ENCODE peak calls at places on chromosomes 6 and 20, in nine cellular contexts. H, U, W, J, F, P, E, K and T are unnamed samples.

GRCh38 chr6:137089305-137089704 is 44.5 kb upstream of the IL20RA start:
- DNase-seq in E (no peak), U (peak), F (no peak), W (no peak), J (no peak), P (no peak), K (peak), H (no peak), T (no peak)

GRCh38 chr6:11072080-11072479 is 21.6 kb upstream of the SMIM13 start:
- DNase-seq in P (no peak), E (no peak), K (no peak), U (no peak), J (no peak), W (no peak), H (no peak), F (no peak), T (no peak)

GRCh38 chr6:163647624-163648023 is 233.1 kb downstream of the QKI start:
- DNase-seq in P (no peak), E (no peak), W (no peak), J (no peak), U (no peak), H (no peak), F (no peak), K (no peak), T (no peak)

GRCh38 chr6:68427630-68428029 is 207.5 kb upstream of the ADGRB3 start:
- DNase-seq in F (no peak), K (no peak), E (no peak), P (no peak), H (peak), J (no peak), W (peak), U (no peak), T (no peak)

GRCh38 chr6:56840467-56841371 is 114.2 kb upstream of the BEND6 start:
- DNase-seq in E (no peak), P (peak), H (peak), U (no peak), J (no peak), F (no peak), K (no peak), W (no peak), T (no peak)

GRCh38 chr6:41629128-41629527 is 9.1 kb upstream of the MDFI start:
- DNase-seq in K (no peak), W (no peak), P (no peak), E (no peak), U (no peak), H (no peak), F (no peak), J (no peak), T (no peak)

GRCh38 chr6:16130437-16130891 is 1.6 kb downstream of the MYLIP start:
- DNase-seq in W (no peak), U (no peak), J (no peak), H (peak), K (peak), P (no peak), F (no peak), E (no peak), T (no peak)

GRCh38 chr6:33199687-33200233 is 705 bp downstream of the RXRB start:
- DNase-seq in F (no peak), E (peak), W (no peak), U (no peak), H (peak), J (no peak), P (peak), K (peak), T (no peak)

GRCh38 chr20:57205625-57206219 is 60.7 kb downstream of the BMP7 start:
- DNase-seq in J (no peak), F (no peak), P (peak), U (no peak), W (peak), H (peak), K (no peak), E (no peak), T (peak)

GRCh38 chr20:22795455-22795854 is 211.1 kb upstream of the FOXA2 start:
- DNase-seq in P (no peak), J (no peak), H (peak), U (no peak), F (no peak), K (no peak), E (no peak), W (no peak), T (no peak)

GRCh38 chr6:85126448-85127178 is 323.3 kb upstream of the NT5E start:
- DNase-seq in W (no peak), P (peak), H (peak), K (peak), U (no peak), J (no peak), F (peak), E (no peak), T (no peak)

GRCh38 chr20:54382419-54382818 is 93.0 kb upstream of the DOK5 start:
- DNase-seq in W (no peak), H (no peak), P (no peak), K (peak), U (peak), E (no peak), J (no peak), F (no peak), T (no peak)

GRCh38 chr20:62881662-62882395 is 20.2 kb upstream of the TCFL5 start:
- DNase-seq in U (no peak), F (no peak), K (no peak), J (no peak), E (no peak), H (no peak), P (no peak), W (no peak), T (no peak)

GRCh38 chr6:147166360-147166944 is 37.8 kb upstream of the STXBP5 start:
- DNase-seq in K (peak), E (no peak), P (no peak), J (no peak), U (peak), W (no peak), H (peak), F (no peak), T (no peak)

GRCh38 chr6:35469711-35470662 is 1.8 kb downstream of the RPL10A start:
- DNase-seq in W (no peak), E (no peak), U (no peak), K (peak), P (no peak), F (no peak), H (peak), J (no peak), T (no peak)

GRCh38 chr20:43691928-43692524 is 25.1 kb downstream of the MYBL2 start:
- DNase-seq in K (peak), H (peak), W (no peak), J (peak), U (peak), P (peak), F (no peak), E (no peak), T (no peak)